ENCODE peak calls at places on chromosomes 16 and 17, in ten cellular contexts. A, E, L, X, I, T, M, N, S and V are unnamed samples.

GRCh38 chr16:84689126-84689525 is 10.7 kb upstream of the USP10 start:
- DNase-seq in X (no peak), T (no peak), L (peak), S (no peak), E (peak), A (peak), I (peak), N (no peak), M (peak), V (no peak)

GRCh38 chr16:66888647-66889615 is 8.6 kb downstream of the PDP2 start:
- DNase-seq in M (no peak), N (no peak), X (no peak), S (no peak), T (no peak), L (no peak), A (no peak), E (no peak), I (no peak), V (no peak)

GRCh38 chr16:27232875-27233605 is 29.7 kb downstream of the KDM8 start:
- DNase-seq in T (no peak), I (no peak), E (no peak), X (no peak), L (no peak), N (no peak), M (no peak), A (no peak), S (no peak), V (no peak)

GRCh38 chr16:12904041-12904671 is 2.8 kb downstream of the SHISA9 start:
- DNase-seq in A (no peak), I (no peak), N (no peak), E (no peak), M (no peak), X (no peak), T (no peak), S (no peak), L (no peak), V (no peak)

GRCh38 chr17:17696871-17697633 is 15.8 kb downstream of the RAI1 start:
- DNase-seq in E (no peak), I (no peak), S (no peak), X (no peak), T (no peak), A (no peak), M (no peak), L (no peak), N (no peak), V (no peak)

GRCh38 chr17:79875511-79875910 is 36.3 kb upstream of the CBX4 start:
- DNase-seq in A (no peak), L (no peak), T (no peak), I (no peak), N (no peak), M (no peak), S (no peak), E (no peak), X (no peak), V (no peak)

GRCh38 chr16:49986351-49987124 is 38.5 kb upstream of the CNEP1R1 start:
- DNase-seq in X (no peak), L (no peak), E (peak), A (peak), S (no peak), N (no peak), M (peak), T (no peak), I (peak), V (no peak)

GRCh38 chr17:8253801-8254200 is 4.7 kb downstream of the PFAS start:
- DNase-seq in E (peak), L (peak), N (no peak), T (no peak), A (peak), S (no peak), I (no peak), M (no peak), X (no peak), V (no peak)

GRCh38 chr17:27475070-27475673 is 18.9 kb downstream of the KSR1 start:
- DNase-seq in M (no peak), L (no peak), A (no peak), S (peak), N (no peak), T (no peak), E (no peak), X (no peak), I (no peak), V (no peak)

GRCh38 chr17:58706351-58707140 is 14.1 kb downstream of the RAD51C start:
- DNase-seq in L (no peak), M (no peak), X (no peak), T (no peak), E (no peak), N (no peak), A (no peak), I (no peak), S (no peak), V (no peak)

GRCh38 chr17:48618366-48618896 is 3.3 kb upstream of the HOXB8 start:
- DNase-seq in A (peak), E (peak), S (peak), T (peak), M (peak), N (peak), X (peak), I (peak), L (peak), V (peak)

GRCh38 chr17:8237886-8238285 is 10.0 kb downstream of the CTC1 start:
- DNase-seq in N (no peak), T (no peak), S (no peak), I (no peak), A (no peak), X (no peak), L (no peak), E (no peak), M (no peak), V (no peak)

GRCh38 chr16:66429290-66429962 is 2.3 kb downstream of the BEAN1 start:
- DNase-seq in N (no peak), L (no peak), S (no peak), X (no peak), T (no peak), A (no peak), E (no peak), M (no peak), I (no peak), V (no peak)

GRCh38 chr17:47847341-47848197 is 3.4 kb downstream of the SP6 start:
- DNase-seq in E (no peak), L (no peak), I (no peak), A (no peak), N (no peak), S (no peak), T (no peak), X (no peak), M (no peak), V (no peak)

GRCh38 chr16:70750893-70751467 is 50.0 kb downstream of the VAC14 start:
- DNase-seq in T (no peak), E (peak), S (no peak), A (peak), N (no peak), L (peak), X (no peak), I (no peak), M (peak), V (no peak)

GRCh38 chr17:16928406-16929280 is 43.3 kb downstream of the TNFRSF13B start:
- DNase-seq in L (no peak), X (no peak), A (no peak), M (no peak), S (no peak), E (no peak), T (no peak), I (no peak), N (no peak), V (no peak)

GRCh38 chr16:200388-200787 is 20.1 kb downstream of the HBQ1 start:
- DNase-seq in S (no peak), I (no peak), L (peak), N (no peak), A (peak), X (no peak), M (peak), T (no peak), E (peak), V (no peak)

GRCh38 chr17:66459811-66460270 is 157.4 kb downstream of the PRKCA start:
- DNase-seq in S (no peak), I (peak), N (no peak), L (peak), X (no peak), E (peak), M (peak), T (peak), A (peak), V (no peak)

GRCh38 chr17:39921323-39921722 is 2.9 kb upstream of the GSDMB start:
- DNase-seq in A (no peak), I (no peak), L (no peak), S (no peak), E (no peak), M (no peak), X (no peak), T (no peak), N (no peak), V (no peak)

GRCh38 chr16:8565498-8565897 is 24.8 kb downstream of the TMEM114 start:
- DNase-seq in X (no peak), T (no peak), I (no peak), L (no peak), E (no peak), S (no peak), A (no peak), M (no peak), N (no peak), V (no peak)

GRCh38 chr17:19897108-19897854 is 29.5 kb upstream of the ULK2 start:
- DNase-seq in T (no peak), N (no peak), E (peak), M (no peak), S (no peak), I (peak), L (no peak), A (peak), X (no peak), V (no peak)